ENCODE peak calls at places on chromosome 3, in six cellular contexts. One of them, this sample, is unnamed.
A peak's percentile ranks its signal among the peaks of the same experiment; 100 is the strongest.

GRCh38 chr3:131435000-131435399 is 53.4 kb downstream of the NUDT16 start:
- DNase-seq in K562: no peak
- DNase-seq in GM12878: no peak
- DNase-seq in SK-N-SH: no peak
- DNase-seq in HepG2: no peak
- DNase-seq in H1: no peak
- DNase-seq in this sample: no peak

GRCh38 chr3:173138031-173138430 is 3.0 kb downstream of the SPATA16 start:
- DNase-seq in K562: no peak
- DNase-seq in SK-N-SH: no peak
- DNase-seq in H1: no peak
- DNase-seq in HepG2: no peak
- DNase-seq in GM12878: no peak
- DNase-seq in this sample: no peak

GRCh38 chr3:60979861-60980739 is 271.2 kb downstream of the FHIT start:
- DNase-seq in K562: no peak
- DNase-seq in HepG2: no peak
- DNase-seq in GM12878: no peak
- DNase-seq in H1: no peak
- DNase-seq in SK-N-SH: no peak
- DNase-seq in this sample: no peak

GRCh38 chr3:22129101-22129500 is 378.1 kb upstream of the ZNF385D start:
- DNase-seq in HepG2: no peak
- DNase-seq in K562: no peak
- DNase-seq in H1: no peak
- DNase-seq in GM12878: no peak
- DNase-seq in SK-N-SH: no peak
- DNase-seq in this sample: no peak

GRCh38 chr3:125136966-125137365 is 75.6 kb downstream of the SLC12A8 start:
- DNase-seq in GM12878: no peak
- DNase-seq in SK-N-SH: no peak
- DNase-seq in H1: no peak
- DNase-seq in HepG2: no peak
- DNase-seq in K562: no peak
- DNase-seq in this sample: no peak

GRCh38 chr3:195069501-195070251 is 201.3 kb downstream of the XXYLT1 start:
- DNase-seq in K562: no peak
- DNase-seq in HepG2: no peak
- DNase-seq in SK-N-SH: no peak
- DNase-seq in GM12878: no peak
- DNase-seq in H1: no peak
- DNase-seq in this sample: no peak

GRCh38 chr3:53375019-53375418 is 27.7 kb upstream of the DCP1A start:
- DNase-seq in SK-N-SH: peak; percentile 82
- DNase-seq in H1: peak; percentile 89
- DNase-seq in GM12878: no peak
- DNase-seq in HepG2: peak; percentile 69
- DNase-seq in K562: peak; percentile 63
- DNase-seq in this sample: peak; percentile 64

GRCh38 chr3:67468511-67468910 is 185.9 kb downstream of the SUCLG2 start:
- DNase-seq in HepG2: no peak
- DNase-seq in GM12878: no peak
- DNase-seq in H1: no peak
- DNase-seq in K562: no peak
- DNase-seq in SK-N-SH: no peak
- DNase-seq in this sample: no peak

GRCh38 chr3:49882182-49882581 is 12.5 kb upstream of the CAMKV start:
- DNase-seq in SK-N-SH: no peak
- DNase-seq in H1: no peak
- DNase-seq in GM12878: no peak
- DNase-seq in K562: no peak
- DNase-seq in HepG2: no peak
- DNase-seq in this sample: peak; percentile 38

GRCh38 chr3:113485161-113485609 is 29.8 kb downstream of the SPICE1 start:
- DNase-seq in H1: no peak
- DNase-seq in HepG2: peak; percentile 53
- DNase-seq in GM12878: no peak
- DNase-seq in K562: no peak
- DNase-seq in SK-N-SH: no peak
- DNase-seq in this sample: no peak

GRCh38 chr3:85502148-85502875 is 543.5 kb downstream of the CADM2 start:
- DNase-seq in HepG2: no peak
- DNase-seq in GM12878: no peak
- DNase-seq in H1: no peak
- DNase-seq in SK-N-SH: no peak
- DNase-seq in K562: no peak
- DNase-seq in this sample: no peak

GRCh38 chr3:183555541-183556081 is at the start of gene KLHL6:
- DNase-seq in SK-N-SH: no peak
- DNase-seq in H1: no peak
- DNase-seq in K562: no peak
- DNase-seq in GM12878: peak; percentile 64
- DNase-seq in HepG2: no peak
- DNase-seq in this sample: peak; percentile 81

GRCh38 chr3:145628211-145628610 is 532.8 kb downstream of the PLOD2 start:
- DNase-seq in K562: no peak
- DNase-seq in HepG2: no peak
- DNase-seq in SK-N-SH: no peak
- DNase-seq in H1: no peak
- DNase-seq in GM12878: no peak
- DNase-seq in this sample: no peak

GRCh38 chr3:65246561-65246960 is 558.8 kb upstream of the ADAMTS9 start:
- DNase-seq in SK-N-SH: no peak
- DNase-seq in H1: no peak
- DNase-seq in K562: no peak
- DNase-seq in HepG2: no peak
- DNase-seq in GM12878: no peak
- DNase-seq in this sample: no peak

GRCh38 chr3:170745211-170745718 is 124.7 kb downstream of the RPL22L1 start:
- DNase-seq in HepG2: no peak
- DNase-seq in GM12878: no peak
- DNase-seq in K562: no peak
- DNase-seq in H1: no peak
- DNase-seq in SK-N-SH: no peak
- DNase-seq in this sample: no peak

GRCh38 chr3:124318650-124319049 is 326.7 kb upstream of the ROPN1 start:
- DNase-seq in SK-N-SH: no peak
- DNase-seq in HepG2: no peak
- DNase-seq in GM12878: no peak
- DNase-seq in H1: no peak
- DNase-seq in K562: no peak
- DNase-seq in this sample: peak; percentile 26

GRCh38 chr3:14188367-14188766 is 9.8 kb downstream of the LSM3 start:
- DNase-seq in H1: no peak
- DNase-seq in GM12878: no peak
- DNase-seq in SK-N-SH: no peak
- DNase-seq in HepG2: no peak
- DNase-seq in K562: no peak
- DNase-seq in this sample: no peak

GRCh38 chr3:29478671-29479070 is 197.8 kb downstream of the RBMS3 start:
- DNase-seq in H1: no peak
- DNase-seq in K562: no peak
- DNase-seq in HepG2: no peak
- DNase-seq in GM12878: no peak
- DNase-seq in SK-N-SH: no peak
- DNase-seq in this sample: no peak

GRCh38 chr3:126758882-126759281 is 54.8 kb downstream of the CHCHD6 start:
- DNase-seq in K562: no peak
- DNase-seq in SK-N-SH: no peak
- DNase-seq in H1: no peak
- DNase-seq in HepG2: no peak
- DNase-seq in GM12878: no peak
- DNase-seq in this sample: no peak

GRCh38 chr3:79329154-79329553 is 438.6 kb downstream of the ROBO1 start:
- DNase-seq in H1: no peak
- DNase-seq in K562: no peak
- DNase-seq in GM12878: no peak
- DNase-seq in HepG2: no peak
- DNase-seq in SK-N-SH: no peak
- DNase-seq in this sample: no peak

GRCh38 chr3:140093742-140094141 is 158.8 kb downstream of the CLSTN2 start:
- DNase-seq in H1: no peak
- DNase-seq in K562: no peak
- DNase-seq in SK-N-SH: no peak
- DNase-seq in GM12878: no peak
- DNase-seq in HepG2: no peak
- DNase-seq in this sample: no peak

GRCh38 chr3:162390891-162391290 is 894.3 kb downstream of the OTOL1 start:
- DNase-seq in K562: no peak
- DNase-seq in SK-N-SH: no peak
- DNase-seq in GM12878: no peak
- DNase-seq in HepG2: no peak
- DNase-seq in H1: no peak
- DNase-seq in this sample: no peak

GRCh38 chr3:53120336-53120735 is 9.9 kb downstream of the RFT1 start:
- DNase-seq in SK-N-SH: no peak
- DNase-seq in K562: no peak
- DNase-seq in H1: no peak
- DNase-seq in GM12878: no peak
- DNase-seq in HepG2: no peak
- DNase-seq in this sample: no peak

GRCh38 chr3:85387913-85388510 is 429.2 kb downstream of the CADM2 start:
- DNase-seq in K562: no peak
- DNase-seq in HepG2: no peak
- DNase-seq in SK-N-SH: no peak
- DNase-seq in GM12878: no peak
- DNase-seq in H1: no peak
- DNase-seq in this sample: no peak

GRCh38 chr3:194064380-194065118 is 71.4 kb upstream of the HES1 start:
- DNase-seq in SK-N-SH: no peak
- DNase-seq in HepG2: no peak
- DNase-seq in H1: no peak
- DNase-seq in GM12878: no peak
- DNase-seq in K562: no peak
- DNase-seq in this sample: no peak

GRCh38 chr3:168090306-168091085 is 5.2 kb downstream of the GOLIM4 start:
- DNase-seq in SK-N-SH: no peak
- DNase-seq in H1: no peak
- DNase-seq in K562: no peak
- DNase-seq in GM12878: no peak
- DNase-seq in HepG2: no peak
- DNase-seq in this sample: no peak

GRCh38 chr3:168091299-168091852 is 4.3 kb downstream of the GOLIM4 start:
- DNase-seq in H1: no peak
- DNase-seq in GM12878: no peak
- DNase-seq in SK-N-SH: no peak
- DNase-seq in K562: no peak
- DNase-seq in HepG2: peak; percentile 17
- DNase-seq in this sample: no peak

GRCh38 chr3:168093229-168093628 is 2.5 kb downstream of the GOLIM4 start:
- DNase-seq in GM12878: no peak
- DNase-seq in K562: no peak
- DNase-seq in SK-N-SH: no peak
- DNase-seq in H1: no peak
- DNase-seq in HepG2: no peak
- DNase-seq in this sample: no peak

GRCh38 chr3:168093790-168094189 is 1.9 kb downstream of the GOLIM4 start:
- DNase-seq in HepG2: no peak
- DNase-seq in GM12878: no peak
- DNase-seq in H1: no peak
- DNase-seq in K562: no peak
- DNase-seq in SK-N-SH: no peak
- DNase-seq in this sample: no peak

DNA sequence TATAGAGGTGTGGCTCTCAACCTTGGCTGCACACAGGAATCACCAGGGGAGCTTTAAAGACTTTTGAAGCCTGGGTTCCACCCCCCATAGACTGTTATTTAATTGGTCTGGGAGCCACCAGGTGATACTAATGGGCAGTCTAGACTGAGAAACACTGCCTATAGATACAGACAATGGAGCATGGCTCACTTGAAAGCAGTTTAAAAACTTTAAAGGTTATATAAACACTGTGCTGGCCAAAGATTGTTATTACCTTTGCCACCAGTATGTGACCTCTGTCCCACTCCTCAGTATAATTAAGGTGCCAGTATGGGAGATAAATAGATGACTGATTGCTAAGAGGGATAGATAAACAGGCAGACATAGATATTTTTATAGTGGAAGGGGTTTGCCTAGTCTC is 3.8 kb downstream of the GOLIM4 start:
- DNase-seq in K562: no peak
- DNase-seq in HepG2: peak; percentile 41
- DNase-seq in H1: no peak
- DNase-seq in GM12878: no peak
- DNase-seq in SK-N-SH: no peak
- DNase-seq in this sample: no peak
- TF ChIP-seq GABPA in K562: no peak
- TF ChIP-seq GABPA in HepG2: no peak
- TF ChIP-seq GABPA in H1: no peak
- TF ChIP-seq GABPA in GM12878: no peak
- TF ChIP-seq GABPA in SK-N-SH: no peak
- TF ChIP-seq GABPA in this sample: no peak

GRCh38 chr3:187909871-187910270 is 164.6 kb upstream of the BCL6 start:
- DNase-seq in HepG2: no peak
- DNase-seq in GM12878: no peak
- DNase-seq in SK-N-SH: no peak
- DNase-seq in K562: no peak
- DNase-seq in H1: no peak
- DNase-seq in this sample: no peak
- TF ChIP-seq GABPA in HepG2: no peak
- TF ChIP-seq GABPA in GM12878: no peak
- TF ChIP-seq GABPA in SK-N-SH: no peak
- TF ChIP-seq GABPA in K562: no peak
- TF ChIP-seq GABPA in H1: no peak
- TF ChIP-seq GABPA in this sample: no peak

DNA sequence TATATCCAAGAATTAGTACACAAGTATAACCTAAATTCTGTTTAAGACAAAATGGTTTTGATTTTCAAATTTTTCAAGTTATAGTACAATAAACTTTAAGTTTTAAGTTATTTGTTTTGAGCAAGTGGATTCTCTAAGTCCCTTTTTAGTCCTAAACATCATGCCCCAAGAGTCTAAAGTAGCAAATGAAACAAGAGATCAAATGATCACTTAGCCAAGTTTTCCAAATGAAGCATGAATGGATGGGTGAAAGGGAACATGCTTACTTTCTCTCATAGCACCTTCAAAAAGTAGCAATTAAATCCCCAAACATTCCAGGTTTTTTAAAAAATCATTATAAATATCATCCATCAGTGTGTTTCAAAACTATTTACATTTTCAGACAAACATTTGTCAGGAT is 19.5 kb downstream of the DLG1 start:
- DNase-seq in K562: no peak
- DNase-seq in SK-N-SH: no peak
- DNase-seq in GM12878: no peak
- DNase-seq in H1: no peak
- DNase-seq in HepG2: no peak
- DNase-seq in this sample: no peak
- TF ChIP-seq GABPA in K562: no peak
- TF ChIP-seq GABPA in SK-N-SH: no peak
- TF ChIP-seq GABPA in GM12878: no peak
- TF ChIP-seq GABPA in H1: no peak
- TF ChIP-seq GABPA in HepG2: no peak
- TF ChIP-seq GABPA in this sample: no peak

DNA sequence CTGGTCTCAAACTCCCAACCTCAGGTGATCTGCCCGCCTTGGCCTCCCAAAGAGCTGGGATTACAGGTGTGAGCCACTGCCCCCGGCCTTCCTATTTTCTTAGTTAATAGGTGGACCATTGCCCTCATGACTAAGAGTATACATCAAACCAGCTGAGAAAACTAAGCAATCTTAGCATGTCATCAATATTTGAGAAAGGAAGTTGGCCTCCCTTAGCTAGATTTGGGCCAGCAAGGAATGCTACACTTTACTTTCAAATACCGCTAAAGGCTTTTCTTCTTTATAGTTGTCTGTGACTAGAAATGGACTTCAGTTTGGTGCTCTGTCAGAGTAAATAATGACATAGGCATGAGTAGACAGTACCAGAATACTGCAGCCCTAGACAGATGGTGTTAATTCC is 199.3 kb downstream of the GAP43 start:
- DNase-seq in SK-N-SH: no peak
- DNase-seq in HepG2: peak; percentile 89
- DNase-seq in GM12878: no peak
- DNase-seq in H1: no peak
- DNase-seq in K562: no peak
- DNase-seq in this sample: no peak
- TF ChIP-seq GABPA in SK-N-SH: no peak
- TF ChIP-seq GABPA in HepG2: peak; percentile 35
- TF ChIP-seq GABPA in GM12878: no peak
- TF ChIP-seq GABPA in H1: no peak
- TF ChIP-seq GABPA in K562: no peak
- TF ChIP-seq GABPA in this sample: no peak

This sample was measured in HL-60.